ENCODE peak calls at places on chromosomes 3 and 15, in six cellular contexts. One of them, this sample, is unnamed.

GRCh38 chr3:43014990-43015389 is 35.9 kb downstream of the GASK1A start:
- DNase-seq in heart left ventricle: no peak
- DNase-seq in tibial artery: no peak
- DNase-seq in left lung: no peak
- DNase-seq in breast epithelium: no peak
- DNase-seq in pancreas: no peak
- DNase-seq in this sample: no peak

GRCh38 chr3:187062526-187063177 is 76.6 kb downstream of the RPL39L start:
- DNase-seq in left lung: no peak
- DNase-seq in pancreas: no peak
- DNase-seq in tibial artery: no peak
- DNase-seq in breast epithelium: no peak
- DNase-seq in heart left ventricle: no peak
- DNase-seq in this sample: no peak

GRCh38 chr15:79321876-79322275 is 11.0 kb downstream of the TMED3 start:
- DNase-seq in pancreas: no peak
- DNase-seq in heart left ventricle: no peak
- DNase-seq in left lung: no peak
- DNase-seq in tibial artery: no peak
- DNase-seq in breast epithelium: no peak
- DNase-seq in this sample: no peak

GRCh38 chr3:105254154-105254553 is 112.6 kb upstream of the ALCAM start:
- DNase-seq in breast epithelium: no peak
- DNase-seq in tibial artery: no peak
- DNase-seq in heart left ventricle: no peak
- DNase-seq in pancreas: no peak
- DNase-seq in left lung: no peak
- DNase-seq in this sample: no peak

GRCh38 chr3:151008699-151009098 is 36.2 kb upstream of the CLRN1 start:
- DNase-seq in left lung: no peak
- DNase-seq in breast epithelium: no peak
- DNase-seq in pancreas: no peak
- DNase-seq in tibial artery: no peak
- DNase-seq in heart left ventricle: no peak
- DNase-seq in this sample: no peak

GRCh38 chr15:28098360-28098765 is 752 bp downstream of the OCA2 start:
- DNase-seq in left lung: peak; percentile 54
- DNase-seq in heart left ventricle: peak; percentile 24
- DNase-seq in pancreas: no peak
- DNase-seq in tibial artery: no peak
- DNase-seq in breast epithelium: no peak
- DNase-seq in this sample: no peak

GRCh38 chr15:94119923-94120775 is 111.2 kb upstream of the MCTP2 start:
- DNase-seq in heart left ventricle: peak; percentile 43
- DNase-seq in pancreas: peak; percentile 20
- DNase-seq in left lung: no peak
- DNase-seq in breast epithelium: peak; percentile 53
- DNase-seq in tibial artery: peak; percentile 73
- DNase-seq in this sample: peak; percentile 17

GRCh38 chr3:169998668-169999131 is 32.1 kb downstream of the SEC62 start:
- DNase-seq in breast epithelium: no peak
- DNase-seq in left lung: no peak
- DNase-seq in tibial artery: no peak
- DNase-seq in heart left ventricle: no peak
- DNase-seq in pancreas: no peak
- DNase-seq in this sample: no peak

GRCh38 chr15:100602822-100603393 is 519 bp downstream of the ASB7 start:
- DNase-seq in left lung: no peak
- DNase-seq in pancreas: no peak
- DNase-seq in heart left ventricle: no peak
- DNase-seq in breast epithelium: peak; percentile 56
- DNase-seq in tibial artery: no peak
- DNase-seq in this sample: peak; percentile 52

GRCh38 chr3:176079785-176080184 is 1117.5 kb downstream of the TBL1XR1 start:
- DNase-seq in tibial artery: no peak
- DNase-seq in heart left ventricle: no peak
- DNase-seq in left lung: no peak
- DNase-seq in breast epithelium: no peak
- DNase-seq in pancreas: no peak
- DNase-seq in this sample: no peak

GRCh38 chr3:72310028-72310987 is 525.4 kb upstream of the PROK2 start:
- DNase-seq in pancreas: no peak
- DNase-seq in breast epithelium: no peak
- DNase-seq in tibial artery: peak; percentile 38
- DNase-seq in left lung: no peak
- DNase-seq in heart left ventricle: peak; percentile 64
- DNase-seq in this sample: peak; percentile 79

GRCh38 chr3:50655009-50655830 is 19.5 kb upstream of the DOCK3 start:
- DNase-seq in left lung: no peak
- DNase-seq in heart left ventricle: peak; percentile 24
- DNase-seq in pancreas: no peak
- DNase-seq in breast epithelium: no peak
- DNase-seq in tibial artery: no peak
- DNase-seq in this sample: no peak

GRCh38 chr3:52406231-52406661 is 38.7 kb downstream of the SEMA3G start:
- DNase-seq in heart left ventricle: peak; percentile 20
- DNase-seq in tibial artery: no peak
- DNase-seq in left lung: no peak
- DNase-seq in pancreas: peak; percentile 31
- DNase-seq in breast epithelium: no peak
- DNase-seq in this sample: peak; percentile 69

GRCh38 chr15:63323798-63324651 is 46.6 kb downstream of the APH1B start:
- DNase-seq in heart left ventricle: no peak
- DNase-seq in left lung: no peak
- DNase-seq in breast epithelium: no peak
- DNase-seq in tibial artery: no peak
- DNase-seq in pancreas: no peak
- DNase-seq in this sample: no peak

GRCh38 chr15:72302955-72303354 is 17.0 kb downstream of the CELF6 start:
- DNase-seq in pancreas: no peak
- DNase-seq in left lung: no peak
- DNase-seq in heart left ventricle: no peak
- DNase-seq in breast epithelium: no peak
- DNase-seq in tibial artery: no peak
- DNase-seq in this sample: no peak

GRCh38 chr3:119611664-119612063 is 14.0 kb downstream of the PLA1A start:
- DNase-seq in pancreas: no peak
- DNase-seq in tibial artery: no peak
- DNase-seq in heart left ventricle: no peak
- DNase-seq in breast epithelium: no peak
- DNase-seq in left lung: no peak
- DNase-seq in this sample: no peak

GRCh38 chr3:173826416-173826815 is 428.9 kb downstream of the NLGN1 start:
- DNase-seq in heart left ventricle: no peak
- DNase-seq in breast epithelium: no peak
- DNase-seq in pancreas: no peak
- DNase-seq in left lung: no peak
- DNase-seq in tibial artery: no peak
- DNase-seq in this sample: no peak

GRCh38 chr3:69710153-69710977 is 28.9 kb upstream of the MITF start:
- DNase-seq in heart left ventricle: no peak
- DNase-seq in tibial artery: no peak
- DNase-seq in left lung: no peak
- DNase-seq in breast epithelium: no peak
- DNase-seq in pancreas: no peak
- DNase-seq in this sample: no peak

GRCh38 chr3:66066963-66067617 is 28.4 kb upstream of the MAGI1 start:
- DNase-seq in tibial artery: no peak
- DNase-seq in pancreas: no peak
- DNase-seq in heart left ventricle: no peak
- DNase-seq in left lung: no peak
- DNase-seq in breast epithelium: no peak
- DNase-seq in this sample: no peak

GRCh38 chr3:148930785-148931184 is 60.6 kb upstream of the GYG1 start:
- DNase-seq in breast epithelium: no peak
- DNase-seq in heart left ventricle: no peak
- DNase-seq in left lung: no peak
- DNase-seq in pancreas: no peak
- DNase-seq in tibial artery: no peak
- DNase-seq in this sample: no peak

GRCh38 chr3:10352146-10352911 is 31.4 kb upstream of the SEC13 start:
- DNase-seq in breast epithelium: no peak
- DNase-seq in tibial artery: no peak
- DNase-seq in pancreas: no peak
- DNase-seq in left lung: peak; percentile 23
- DNase-seq in heart left ventricle: no peak
- DNase-seq in this sample: no peak

GRCh38 chr15:66830358-66830757 is 128.3 kb downstream of the SMAD6 start:
- DNase-seq in breast epithelium: no peak
- DNase-seq in heart left ventricle: peak; percentile 89
- DNase-seq in left lung: no peak
- DNase-seq in pancreas: no peak
- DNase-seq in tibial artery: no peak
- DNase-seq in this sample: peak; percentile 47

GRCh38 chr3:182104811-182105316 is 393.1 kb downstream of the SOX2 start:
- DNase-seq in heart left ventricle: no peak
- DNase-seq in breast epithelium: no peak
- DNase-seq in pancreas: no peak
- DNase-seq in left lung: no peak
- DNase-seq in tibial artery: no peak
- DNase-seq in this sample: no peak

DNA sequence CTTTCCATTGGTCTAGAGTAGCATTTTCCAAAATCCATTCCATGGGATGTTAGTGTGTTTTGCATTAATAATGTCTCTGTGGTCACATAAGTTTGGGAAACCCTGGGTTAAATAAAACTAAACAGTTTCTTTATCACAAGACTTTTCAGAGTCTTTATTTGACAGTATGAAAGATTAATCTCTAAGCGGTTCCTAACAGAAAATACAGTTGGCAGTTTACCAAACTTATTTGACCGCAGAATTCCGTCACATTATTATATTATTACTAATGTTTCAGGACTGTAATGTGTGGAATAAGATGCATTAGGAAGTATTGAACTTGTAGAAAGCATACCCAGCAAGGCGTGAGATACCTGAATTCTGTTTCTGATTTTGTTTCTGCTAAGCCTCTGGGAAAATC is 71.5 kb upstream of the ADAMTSL3 start:
- DNase-seq in breast epithelium: no peak
- DNase-seq in tibial artery: no peak
- DNase-seq in pancreas: no peak
- DNase-seq in heart left ventricle: no peak
- DNase-seq in left lung: no peak
- DNase-seq in this sample: no peak
- TF ChIP-seq CTCF in breast epithelium: no peak
- TF ChIP-seq CTCF in tibial artery: no peak
- TF ChIP-seq CTCF in pancreas: no peak
- TF ChIP-seq CTCF in heart left ventricle: no peak
- TF ChIP-seq CTCF in left lung: no peak
- TF ChIP-seq CTCF in this sample: no peak

GRCh38 chr3:29441020-29441324 is 160.1 kb downstream of the RBMS3 start:
- DNase-seq in breast epithelium: no peak
- DNase-seq in heart left ventricle: no peak
- DNase-seq in tibial artery: no peak
- DNase-seq in left lung: no peak
- DNase-seq in pancreas: no peak
- DNase-seq in this sample: no peak

GRCh38 chr3:29436612-29437313 is 155.9 kb downstream of the RBMS3 start:
- DNase-seq in left lung: no peak
- DNase-seq in pancreas: no peak
- DNase-seq in breast epithelium: no peak
- DNase-seq in heart left ventricle: no peak
- DNase-seq in tibial artery: no peak
- DNase-seq in this sample: no peak

GRCh38 chr3:29441422-29441821 is 160.6 kb downstream of the RBMS3 start:
- DNase-seq in pancreas: no peak
- DNase-seq in breast epithelium: no peak
- DNase-seq in left lung: no peak
- DNase-seq in heart left ventricle: no peak
- DNase-seq in tibial artery: no peak
- DNase-seq in this sample: no peak

GRCh38 chr3:29438580-29438979 is 157.7 kb downstream of the RBMS3 start:
- DNase-seq in breast epithelium: no peak
- DNase-seq in pancreas: no peak
- DNase-seq in left lung: no peak
- DNase-seq in tibial artery: no peak
- DNase-seq in heart left ventricle: no peak
- DNase-seq in this sample: no peak

GRCh38 chr3:29440321-29441019 is 159.6 kb downstream of the RBMS3 start:
- DNase-seq in left lung: no peak
- DNase-seq in tibial artery: no peak
- DNase-seq in breast epithelium: no peak
- DNase-seq in pancreas: no peak
- DNase-seq in heart left ventricle: no peak
- DNase-seq in this sample: peak; percentile 46
- H3K4me3 ChIP-seq in left lung: peak overlapping the region; percentile 14
- H3K4me3 ChIP-seq in tibial artery: no peak overlapping the region
- H3K4me3 ChIP-seq in breast epithelium: peak overlapping the region; percentile 16
- H3K4me3 ChIP-seq in pancreas: peak overlapping the region; percentile 17
- H3K4me3 ChIP-seq in heart left ventricle: peak overlapping the region; percentile 42
- H3K4me3 ChIP-seq in this sample: no peak overlapping the region

GRCh38 chr3:129622418-129622872 is 16.0 kb upstream of the PLXND1 start:
- DNase-seq in pancreas: no peak
- DNase-seq in tibial artery: no peak
- DNase-seq in breast epithelium: no peak
- DNase-seq in left lung: peak; percentile 51
- DNase-seq in heart left ventricle: peak; percentile 30
- DNase-seq in this sample: no peak

GRCh38 chr3:129623447-129624118 is 17.1 kb upstream of the PLXND1 start:
- DNase-seq in pancreas: peak; percentile 70
- DNase-seq in left lung: peak; percentile 84
- DNase-seq in tibial artery: no peak
- DNase-seq in breast epithelium: peak; percentile 76
- DNase-seq in heart left ventricle: peak; percentile 88
- DNase-seq in this sample: no peak

GRCh38 chr3:129625071-129625874 is 18.8 kb upstream of the PLXND1 start:
- DNase-seq in breast epithelium: no peak
- DNase-seq in heart left ventricle: peak; percentile 41
- DNase-seq in tibial artery: no peak
- DNase-seq in pancreas: no peak
- DNase-seq in left lung: peak; percentile 51
- DNase-seq in this sample: no peak

GRCh38 chr3:129622933-129623332 is 16.5 kb upstream of the PLXND1 start:
- DNase-seq in breast epithelium: no peak
- DNase-seq in heart left ventricle: peak; percentile 34
- DNase-seq in left lung: peak; percentile 67
- DNase-seq in pancreas: no peak
- DNase-seq in tibial artery: no peak
- DNase-seq in this sample: no peak

GRCh38 chr3:129624347-129625070 is 18.0 kb upstream of the PLXND1 start:
- DNase-seq in pancreas: no peak
- DNase-seq in left lung: peak; percentile 73
- DNase-seq in tibial artery: no peak
- DNase-seq in heart left ventricle: peak; percentile 68
- DNase-seq in breast epithelium: no peak
- DNase-seq in this sample: no peak
- H3K4me1 ChIP-seq in pancreas: peaks cover 5% of the 10 kb centered on the region
- H3K4me1 ChIP-seq in left lung: peaks cover 86% of the 10 kb centered on the region
- H3K4me1 ChIP-seq in tibial artery: no peaks in the 10 kb centered on the region
- H3K4me1 ChIP-seq in heart left ventricle: peaks cover 50% of the 10 kb centered on the region
- H3K4me1 ChIP-seq in breast epithelium: peaks cover 14% of the 10 kb centered on the region
- H3K4me1 ChIP-seq in this sample: peaks cover 5% of the 10 kb centered on the region

DNA sequence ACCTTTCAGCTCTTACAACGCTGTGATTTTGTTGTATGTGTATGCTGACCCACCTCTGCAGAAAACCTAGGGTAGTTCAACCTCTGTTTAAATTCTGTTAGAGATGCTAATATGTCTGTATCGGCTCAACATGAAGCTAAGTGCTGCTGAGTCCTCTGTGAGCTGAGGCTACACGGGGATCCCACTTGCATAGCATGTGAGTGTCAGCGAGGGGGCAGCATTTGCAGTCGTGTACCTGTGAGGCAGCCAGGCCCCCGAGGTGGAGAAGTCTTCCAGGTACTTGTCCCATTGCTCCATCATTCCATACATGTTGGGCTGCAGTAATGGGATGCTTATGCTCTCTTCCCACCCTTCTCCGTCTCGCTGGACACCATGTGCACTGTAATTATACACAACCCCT is 3.7 kb downstream of the MKRN2OS start:
- DNase-seq in heart left ventricle: no peak
- DNase-seq in left lung: no peak
- DNase-seq in pancreas: no peak
- DNase-seq in breast epithelium: no peak
- DNase-seq in tibial artery: no peak
- DNase-seq in this sample: no peak
- TF ChIP-seq CTCF in heart left ventricle: no peak
- TF ChIP-seq CTCF in left lung: no peak
- TF ChIP-seq CTCF in pancreas: no peak
- TF ChIP-seq CTCF in breast epithelium: no peak
- TF ChIP-seq CTCF in tibial artery: peak; percentile 14
- TF ChIP-seq CTCF in this sample: no peak